ENCODE peak calls at places on chromosomes 7 and 10, in eight cellular contexts. D is SW480; K is GM04503; L is activated T-cell treated with anti-CD3 and anti-CD28 coated beads, Interleukin-2, amount 50 U/mL, for 1 hour; O is GM13976; Y is activated naive CD4-positive, alpha-beta T cell; U is activated CD8-positive, alpha-beta memory T cell treated with anti-CD3 and anti-CD28 coated beads, Interleukin-2, amount 50 U/mL, for 48 hours; F is fibroblast of mammary gland. H is an unnamed sample.
A peak's percentile ranks its signal among the peaks of the same experiment; 100 is the strongest.

GRCh38 chr10:75402486-75403143 is 1.1 kb upstream of the ZNF503 start:
- DNase-seq in K (no peak), F (no peak), D (peak; percentile 62), L (no peak), O (no peak), Y (no peak), U (no peak), H (no peak)

GRCh38 chr7:108007762-108008161 is 4.8 kb upstream of the LAMB1 start:
- DNase-seq in Y (no peak), U (no peak), K (no peak), F (no peak), D (no peak), O (no peak), L (no peak), H (no peak)

GRCh38 chr10:130924138-130924819 is 387.2 kb downstream of the TCERG1L start:
- DNase-seq in U (no peak), D (no peak), F (no peak), K (no peak), O (no peak), Y (no peak), L (no peak), H (no peak)

GRCh38 chr7:122310119-122311021 is 5.8 kb upstream of the FEZF1 start:
- DNase-seq in D (no peak), U (no peak), L (no peak), K (no peak), Y (no peak), O (peak; percentile 34), F (no peak), H (no peak)

GRCh38 chr7:36440880-36441279 is 51.2 kb downstream of the ANLN start:
- DNase-seq in U (no peak), K (no peak), O (peak; percentile 26), Y (no peak), L (no peak), F (peak; percentile 38), D (peak; percentile 50), H (peak; percentile 56)

GRCh38 chr10:72821606-72822005 is 71.9 kb upstream of the OIT3 start:
- DNase-seq in U (no peak), F (no peak), L (no peak), D (no peak), O (no peak), K (no peak), Y (no peak), H (no peak)

GRCh38 chr10:122786269-122786668 is 59.4 kb downstream of the CUZD1 start:
- DNase-seq in Y (no peak), K (no peak), O (peak; percentile 69), L (no peak), D (peak; percentile 6), F (peak; percentile 12), U (no peak), H (no peak)

GRCh38 chr7:22591271-22591670 is 91.3 kb upstream of the STEAP1B start:
- DNase-seq in F (peak; percentile 36), Y (no peak), K (no peak), O (no peak), U (no peak), D (no peak), L (no peak), H (no peak)

GRCh38 chr10:123142701-123143161 is 5.2 kb upstream of the HMX2 start:
- DNase-seq in L (peak; percentile 23), D (no peak), O (peak; percentile 50), U (no peak), K (no peak), F (no peak), Y (no peak), H (no peak)

GRCh38 chr7:36286241-36286640 is 103.4 kb upstream of the ANLN start:
- DNase-seq in Y (no peak), U (peak; percentile 60), F (no peak), L (peak; percentile 52), D (no peak), O (no peak), K (no peak), H (no peak)

GRCh38 chr10:132385721-132386418 is 11.1 kb upstream of the PWWP2B start:
- DNase-seq in Y (no peak), D (no peak), O (no peak), K (no peak), F (no peak), U (no peak), L (no peak), H (no peak)

GRCh38 chr7:151114151-151115090 is 28.1 kb downstream of the AGAP3 start:
- DNase-seq in U (no peak), K (no peak), D (peak; percentile 26), L (no peak), Y (no peak), O (no peak), F (no peak), H (no peak)